ENCODE peak calls at places on chromosomes 16 and 17, in seven cellular contexts. J, G, Y, F, C, I and K are unnamed samples.

GRCh38 chr16:26505501-26505900 is 561.2 kb upstream of the C16orf82 start:
- DNase-seq in J (no peak), G (no peak), I (no peak), C (no peak), Y (no peak), F (no peak), K (no peak)

GRCh38 chr16:80056334-80056733 is 455.8 kb upstream of the MAF start:
- DNase-seq in J (no peak), I (no peak), G (peak; percentile 34), F (peak; percentile 5), Y (no peak), C (no peak), K (no peak)

GRCh38 chr16:86709103-86709502 is 130.8 kb downstream of the FOXL1 start:
- DNase-seq in Y (no peak), J (no peak), I (no peak), C (no peak), G (no peak), F (no peak), K (no peak)

GRCh38 chr16:85751665-85752501 is 987 bp upstream of the C16orf74 start:
- DNase-seq in J (no peak), I (no peak), F (peak; percentile 37), Y (no peak), G (peak; percentile 69), C (no peak), K (no peak)

GRCh38 chr17:77126519-77126918 is 14.2 kb upstream of the SEC14L1 start:
- DNase-seq in C (no peak), G (no peak), Y (no peak), I (no peak), F (no peak), J (peak; percentile 51), K (no peak)

GRCh38 chr16:89686520-89687091 is at the start of gene CDK10:
- DNase-seq in G (peak; percentile 88), J (peak; percentile 94), I (peak; percentile 51), Y (peak; percentile 90), C (peak; percentile 91), F (peak; percentile 90), K (no peak)

GRCh38 chr17:80843741-80844156 is 147.9 kb upstream of the CHMP6 start:
- DNase-seq in J (no peak), I (no peak), F (no peak), C (no peak), G (no peak), Y (no peak), K (no peak)

GRCh38 chr16:68908000-68908313 is 64.6 kb downstream of the TANGO6 start:
- DNase-seq in C (no peak), I (no peak), Y (no peak), G (no peak), F (peak; percentile 9), J (no peak), K (no peak)

GRCh38 chr16:28932339-28933141 is 769 bp downstream of the CD19 start:
- DNase-seq in J (no peak), C (no peak), G (no peak), Y (no peak), I (no peak), F (no peak), K (no peak)

GRCh38 chr17:61770752-61771533 is 92.4 kb downstream of the BRIP1 start:
- DNase-seq in Y (no peak), C (no peak), J (no peak), G (peak; percentile 89), F (peak; percentile 11), I (no peak), K (no peak)

GRCh38 chr17:66865151-66865550 is 30.2 kb downstream of the CACNG5 start:
- DNase-seq in C (no peak), F (no peak), Y (no peak), I (no peak), G (no peak), J (no peak), K (no peak)

GRCh38 chr16:11470676-11471415 is 115.9 kb downstream of the LITAF start:
- DNase-seq in C (no peak), J (no peak), Y (no peak), I (no peak), F (peak; percentile 3), G (peak; percentile 35), K (no peak)

GRCh38 chr17:79082311-79083190 is 7.9 kb downstream of the ENGASE start:
- DNase-seq in J (no peak), F (peak; percentile 38), I (no peak), C (peak; percentile 61), Y (peak; percentile 65), G (peak; percentile 42), K (no peak)

GRCh38 chr17:30414486-30414885 is 35.8 kb downstream of the CPD start:
- DNase-seq in C (no peak), G (peak; percentile 79), J (no peak), I (no peak), F (no peak), Y (no peak), K (no peak)

GRCh38 chr16:89426736-89427525 is 63.4 kb downstream of the ANKRD11 start:
- DNase-seq in G (peak; percentile 75), I (no peak), F (no peak), C (no peak), J (no peak), Y (no peak), K (no peak)

GRCh38 chr16:85335584-85336492 is 223.6 kb upstream of the CIBAR2 start:
- DNase-seq in G (peak; percentile 42), F (peak; percentile 42), I (no peak), C (no peak), J (no peak), Y (no peak), K (no peak)

GRCh38 chr16:87982491-87983415 is 31.5 kb downstream of the BANP start:
- DNase-seq in J (no peak), Y (no peak), I (no peak), F (no peak), G (no peak), C (no peak), K (no peak)

GRCh38 chr17:79011451-79012147 is 2.0 kb upstream of the CANT1 start:
- DNase-seq in Y (no peak), I (no peak), J (no peak), C (no peak), G (peak; percentile 79), F (peak; percentile 77), K (no peak)

GRCh38 chr17:19348806-19349205 is 13.7 kb downstream of the B9D1 start:
- DNase-seq in F (no peak), Y (no peak), G (no peak), I (no peak), J (no peak), C (no peak), K (no peak)

GRCh38 chr16:2598133-2598641 is 60.4 kb downstream of the PDPK1 start:
- DNase-seq in F (no peak), J (no peak), C (no peak), I (no peak), Y (no peak), G (no peak), K (no peak)

GRCh38 chr16:89022051-89022836 is 45.2 kb upstream of the CBFA2T3 start:
- DNase-seq in G (no peak), F (no peak), J (no peak), Y (peak; percentile 16), I (no peak), C (no peak), K (no peak)

GRCh38 chr16:66695935-66696668 is 441 bp downstream of the CMTM4 start:
- DNase-seq in J (peak; percentile 20), I (no peak), G (no peak), C (peak; percentile 32), Y (peak; percentile 50), F (peak; percentile 15), K (no peak)

GRCh38 chr17:6903516-6903915 is 72.0 kb upstream of the TEKT1 start:
- DNase-seq in I (no peak), C (no peak), J (no peak), Y (no peak), F (no peak), G (no peak), K (no peak)

GRCh38 chr17:36773039-36773438 is 164.2 kb upstream of the LHX1 start:
- DNase-seq in I (no peak), C (no peak), G (no peak), J (no peak), F (no peak), Y (no peak), K (no peak)